ENCODE peak calls at places on chromosomes 3 and 15, in six cellular contexts. W is WERI-Rb-1; T is CD4-positive, alpha-beta T cell; N is pancreas; M is uterus; A is H9. J is an unnamed sample.

GRCh38 chr15:31442203-31443090 is 115.8 kb downstream of the KLF13 start:
- DNase-seq in M (peak), A (no peak), T (no peak), N (no peak), W (peak), J (peak)

GRCh38 chr3:73729969-73730440 is 105.3 kb upstream of the PDZRN3 start:
- DNase-seq in N (no peak), T (no peak), W (peak), A (no peak), M (no peak), J (no peak)

GRCh38 chr3:149340310-149340933 is 7.0 kb upstream of the TM4SF18 start:
- DNase-seq in A (no peak), T (no peak), M (no peak), W (no peak), N (no peak), J (no peak)

GRCh38 chr15:78637776-78638435 is 3.1 kb downstream of the CHRNB4 start:
- DNase-seq in N (no peak), M (no peak), W (peak), A (no peak), T (no peak), J (no peak)

GRCh38 chr3:27681249-27681748 is 40.8 kb downstream of the EOMES start:
- DNase-seq in M (no peak), A (peak), N (no peak), W (peak), T (no peak), J (peak)

GRCh38 chr3:171453175-171453868 is 6.9 kb downstream of the TNIK start:
- DNase-seq in M (no peak), W (peak), N (no peak), A (peak), T (no peak), J (no peak)

GRCh38 chr3:185813691-185814215 is 11.1 kb downstream of the IGF2BP2 start:
- DNase-seq in N (no peak), T (no peak), A (peak), W (no peak), M (no peak), J (peak)

GRCh38 chr15:22961661-22962221 is 18.4 kb downstream of the CYFIP1 start:
- DNase-seq in T (no peak), N (no peak), M (no peak), A (no peak), W (no peak), J (no peak)

GRCh38 chr15:96736384-96736783 is 405.9 kb downstream of the NR2F2 start:
- DNase-seq in M (no peak), T (no peak), A (no peak), N (no peak), W (no peak), J (no peak)

GRCh38 chr3:74119221-74119620 is 494.5 kb upstream of the PDZRN3 start:
- DNase-seq in T (no peak), M (no peak), N (no peak), A (no peak), W (no peak), J (no peak)

DNA sequence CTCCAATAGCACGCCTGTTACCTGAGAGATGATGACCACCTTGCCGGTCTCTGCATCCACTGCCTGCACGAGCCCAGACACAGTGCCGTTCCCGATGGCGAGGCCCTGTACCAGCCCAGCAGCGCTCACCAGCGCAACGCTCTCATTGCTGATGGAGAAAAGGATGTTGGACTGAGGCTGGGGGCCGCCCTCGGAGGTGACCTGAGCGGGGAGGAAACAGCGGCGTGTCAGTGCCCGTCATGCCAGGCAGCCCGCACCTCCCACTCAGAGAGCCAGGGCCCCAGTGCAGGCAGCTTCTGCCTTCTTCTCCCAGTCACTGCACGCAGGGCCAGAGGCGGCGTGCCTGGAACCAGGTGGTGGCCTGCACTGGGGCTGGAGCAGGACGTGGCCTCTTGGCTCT is 80.3 kb downstream of the NUP210 start:
- DNase-seq in T (no peak), M (no peak), N (peak), W (no peak), A (no peak), J (no peak)
- H3K27ac ChIP-seq in T (no peak), M (no peak), N (no peak), W (no peak), A (no peak), J (no peak)

GRCh38 chr15:55789066-55789660 is 46.2 kb upstream of the PRTG start:
- DNase-seq in A (peak), N (no peak), M (no peak), W (peak), T (peak), J (no peak)
- TF ChIP-seq CTCF in A (peak), N (no peak), M (peak), W (peak), T (peak), J (peak)

DNA sequence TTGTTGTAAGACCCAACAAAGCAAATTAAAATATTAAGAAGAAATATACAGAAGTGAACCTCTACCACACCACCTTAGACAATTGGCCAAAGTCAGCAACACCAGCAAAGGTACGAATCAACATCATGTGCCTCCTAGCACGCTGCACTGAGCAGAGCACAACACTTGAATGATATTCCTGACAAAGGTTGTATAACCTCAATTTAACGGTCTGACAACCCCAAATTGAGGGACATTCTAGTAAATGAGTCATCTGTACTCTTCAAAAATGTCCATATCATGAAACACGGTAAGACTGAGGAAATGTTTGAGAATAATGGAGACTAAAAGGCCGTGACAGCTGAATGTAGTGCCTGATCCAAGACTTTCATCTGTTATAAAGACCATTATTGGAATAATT is 41.3 kb upstream of the TNFSF10 start:
- DNase-seq in T (no peak), M (no peak), N (no peak), A (no peak), W (no peak), J (no peak)
- H3K27ac ChIP-seq in T (no peak), M (peak), N (peak), A (no peak), W (no peak), J (no peak)

DNA sequence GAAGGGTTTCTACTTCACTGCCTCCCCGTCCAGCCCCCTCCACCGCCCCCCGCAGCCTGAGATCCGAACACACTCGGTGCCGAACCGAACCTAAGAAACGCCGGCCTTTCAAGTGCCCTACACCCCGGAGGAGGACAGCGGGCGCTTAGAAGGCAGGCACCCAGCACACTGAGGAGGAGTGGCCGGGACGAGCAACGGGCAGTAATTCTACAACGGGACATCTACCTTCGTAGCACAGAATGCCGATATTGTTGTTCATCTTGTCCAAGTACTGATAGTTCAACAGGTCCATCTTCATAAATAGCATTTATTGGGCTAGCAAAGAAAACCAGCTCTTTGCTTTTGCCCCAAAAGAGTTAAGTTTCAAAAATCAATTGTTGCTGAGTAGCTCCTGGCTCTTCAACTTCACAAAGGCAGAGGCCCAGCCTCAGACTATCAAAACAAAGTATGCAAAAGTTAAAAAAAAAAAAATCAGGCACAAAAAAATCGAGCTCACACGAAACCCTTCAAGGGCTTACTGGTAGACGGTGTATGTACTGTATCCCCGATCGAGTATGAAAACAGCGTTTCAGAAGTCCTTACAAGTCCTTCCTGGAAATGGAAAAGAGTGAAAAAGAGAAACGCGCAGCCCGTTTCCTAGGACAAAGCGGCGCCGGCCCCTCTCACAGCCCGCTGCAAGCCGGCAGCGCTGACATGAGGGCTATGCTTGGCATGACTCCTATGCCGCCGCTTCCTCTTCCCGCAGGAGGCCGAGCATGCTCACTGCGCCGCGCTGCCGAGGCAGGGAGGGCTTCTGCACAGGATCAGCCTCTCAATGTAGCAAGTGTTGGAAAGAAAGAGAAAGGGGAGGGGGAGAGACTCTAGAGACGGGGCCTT is at the start of gene VGLL4:
- DNase-seq in W (peak), T (peak), M (peak), N (peak), A (peak), J (peak)
- TF ChIP-seq CTCF in W (peak), T (no peak), M (no peak), N (no peak), A (no peak), J (peak)

GRCh38 chr3:53823026-53823955 is 22.9 kb downstream of the CHDH start:
- DNase-seq in N (no peak), A (peak), T (no peak), W (no peak), M (no peak), J (no peak)
- H3K27ac ChIP-seq in N (no peak), A (no peak), T (no peak), W (no peak), M (no peak), J (no peak)

GRCh38 chr15:64426845-64427465 is 33.4 kb upstream of the ZNF609 start:
- DNase-seq in A (no peak), N (no peak), T (no peak), W (peak), M (no peak), J (no peak)
- TF ChIP-seq CTCF in A (peak), N (no peak), T (peak), W (no peak), M (peak), J (peak)

GRCh38 chr15:83318861-83319415 is 34.5 kb upstream of the BNC1 start:
- DNase-seq in M (no peak), N (no peak), T (no peak), W (no peak), A (no peak), J (no peak)

GRCh38 chr15:83322061-83322460 is 37.6 kb upstream of the BNC1 start:
- DNase-seq in M (no peak), A (no peak), N (no peak), T (no peak), W (no peak), J (peak)

GRCh38 chr15:83320831-83321230 is 36.4 kb upstream of the BNC1 start:
- DNase-seq in W (no peak), N (no peak), A (no peak), M (no peak), T (no peak), J (no peak)

GRCh38 chr15:83319771-83320170 is 35.3 kb upstream of the BNC1 start:
- DNase-seq in N (no peak), W (no peak), M (no peak), T (no peak), A (no peak), J (no peak)

DNA sequence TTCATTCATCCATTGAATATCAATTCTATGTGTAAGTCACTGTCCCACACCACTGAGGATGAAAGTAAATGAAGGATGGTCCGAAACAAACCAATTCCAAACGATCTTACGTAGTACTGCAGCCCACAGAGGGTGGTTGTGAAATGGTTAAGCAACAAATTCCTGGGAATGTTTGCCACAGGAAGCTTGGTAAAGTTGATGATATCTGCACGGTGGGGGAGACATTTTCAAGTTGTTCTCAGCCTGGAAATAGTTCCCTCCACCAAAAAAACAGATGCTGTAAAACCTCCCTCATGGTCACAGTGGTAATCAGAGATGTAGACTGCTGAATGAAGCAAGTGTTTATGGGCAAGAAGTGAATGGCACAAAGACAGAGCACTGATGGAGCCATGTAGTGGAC is 35.9 kb upstream of the BNC1 start:
- DNase-seq in N (no peak), M (no peak), W (no peak), T (no peak), A (no peak), J (no peak)
- H3K27ac ChIP-seq in N (no peak), M (no peak), W (no peak), T (no peak), A (no peak), J (no peak)

GRCh38 chr3:39671116-39671515 is 138.3 kb upstream of the MYRIP start:
- DNase-seq in W (no peak), N (no peak), M (no peak), A (no peak), T (no peak), J (no peak)

GRCh38 chr3:39664931-39665330 is 144.5 kb upstream of the MYRIP start:
- DNase-seq in W (no peak), T (no peak), A (no peak), N (no peak), M (no peak), J (no peak)

GRCh38 chr3:39665441-39665840 is 144.0 kb upstream of the MYRIP start:
- DNase-seq in N (no peak), W (no peak), M (no peak), T (no peak), A (no peak), J (no peak)

GRCh38 chr3:39671600-39671999 is 137.8 kb upstream of the MYRIP start:
- DNase-seq in M (no peak), W (no peak), A (no peak), N (no peak), T (no peak), J (no peak)

DNA sequence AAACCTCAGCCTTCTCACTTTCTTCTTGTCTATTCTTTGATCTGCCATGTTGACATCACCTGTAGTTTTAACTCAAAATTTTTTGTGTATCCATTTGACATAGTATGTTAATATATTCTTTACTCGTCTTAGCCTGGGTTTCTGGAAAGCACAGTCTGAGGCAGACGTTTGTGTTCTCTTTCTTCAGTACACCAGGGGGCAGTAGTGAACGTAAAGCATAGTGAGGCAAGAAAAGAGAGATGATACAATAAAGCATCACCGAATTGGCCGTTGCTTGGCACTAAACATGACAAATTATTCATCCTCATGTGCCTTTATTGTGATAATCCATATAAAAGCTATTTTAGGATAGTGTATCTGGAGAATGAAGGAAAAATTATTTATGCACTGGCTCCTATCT is 141.0 kb upstream of the MYRIP start:
- DNase-seq in N (no peak), M (no peak), T (no peak), A (no peak), W (no peak), J (peak)
- TF ChIP-seq CTCF in N (peak), M (peak), T (no peak), A (peak), W (peak), J (peak)

GRCh38 chr3:121595765-121596406 is 2.7 kb downstream of the FBXO40 start:
- DNase-seq in A (no peak), N (no peak), W (no peak), M (no peak), T (no peak), J (no peak)

GRCh38 chr3:121598564-121598963 is 5.4 kb downstream of the FBXO40 start:
- DNase-seq in W (no peak), A (no peak), T (no peak), M (no peak), N (no peak), J (no peak)

GRCh38 chr3:121604759-121605158 is 11.6 kb downstream of the FBXO40 start:
- DNase-seq in A (no peak), M (no peak), W (no peak), N (no peak), T (no peak), J (no peak)

GRCh38 chr3:121601212-121601812 is 8.1 kb downstream of the FBXO40 start:
- DNase-seq in T (no peak), N (no peak), W (no peak), M (no peak), A (no peak), J (no peak)
- H3K27ac ChIP-seq in T (no peak), N (no peak), W (no peak), M (no peak), A (no peak), J (no peak)

GRCh38 chr3:196695849-196696226 is 16.2 kb downstream of the CEP19 start:
- DNase-seq in M (no peak), N (no peak), T (no peak), A (no peak), W (no peak), J (no peak)

GRCh38 chr3:196699749-196700148 is 12.3 kb downstream of the CEP19 start:
- DNase-seq in A (no peak), T (no peak), M (no peak), N (no peak), W (no peak), J (no peak)

GRCh38 chr3:196694202-196694638 is 17.8 kb downstream of the CEP19 start:
- DNase-seq in T (no peak), A (no peak), W (no peak), N (no peak), M (no peak), J (peak)

GRCh38 chr3:196694941-196695848 is 16.9 kb downstream of the CEP19 start:
- DNase-seq in W (no peak), M (no peak), N (no peak), T (no peak), A (no peak), J (no peak)

GRCh38 chr3:196697270-196697669 is 14.8 kb downstream of the CEP19 start:
- DNase-seq in M (no peak), T (no peak), A (no peak), N (no peak), W (no peak), J (no peak)
- TF ChIP-seq CTCF in M (no peak), T (no peak), A (no peak), N (no peak), W (no peak), J (no peak)

J was measured in RWPE1.